ENCODE peak calls at places on chromosome 11, in eight cellular contexts. One of them, this sample, is unnamed.

GRCh38 chr11:31643831-31644230 is 134.3 kb downstream of the ELP4 start:
- DNase-seq in effector CD4-positive, alpha-beta T cell: no peak
- DNase-seq in SK-MEL-5: no peak
- DNase-seq in CD4-positive, alpha-beta memory T cell: no peak
- DNase-seq in NCI-H510A treated with DMSO at 0.1 percent for 48 hours: no peak
- DNase-seq in RPMI8226: no peak
- DNase-seq in iPS-NIHi11: no peak
- DNase-seq in T-helper 9 cell: no peak
- DNase-seq in this sample: no peak

GRCh38 chr11:29328961-29329441 is 687.8 kb downstream of the KCNA4 start:
- DNase-seq in effector CD4-positive, alpha-beta T cell: no peak
- DNase-seq in SK-MEL-5: peak
- DNase-seq in CD4-positive, alpha-beta memory T cell: no peak
- DNase-seq in NCI-H510A treated with DMSO at 0.1 percent for 48 hours: peak
- DNase-seq in RPMI8226: peak
- DNase-seq in iPS-NIHi11: peak
- DNase-seq in T-helper 9 cell: no peak
- DNase-seq in this sample: peak

GRCh38 chr11:119417726-119418540 is 5.0 kb downstream of the THY1 start:
- DNase-seq in effector CD4-positive, alpha-beta T cell: no peak
- DNase-seq in SK-MEL-5: no peak
- DNase-seq in CD4-positive, alpha-beta memory T cell: no peak
- DNase-seq in NCI-H510A treated with DMSO at 0.1 percent for 48 hours: no peak
- DNase-seq in RPMI8226: no peak
- DNase-seq in iPS-NIHi11: no peak
- DNase-seq in T-helper 9 cell: no peak
- DNase-seq in this sample: no peak

GRCh38 chr11:130208241-130209127 is 48.9 kb downstream of the ST14 start:
- DNase-seq in effector CD4-positive, alpha-beta T cell: no peak
- DNase-seq in SK-MEL-5: no peak
- DNase-seq in CD4-positive, alpha-beta memory T cell: no peak
- DNase-seq in NCI-H510A treated with DMSO at 0.1 percent for 48 hours: no peak
- DNase-seq in RPMI8226: no peak
- DNase-seq in iPS-NIHi11: no peak
- DNase-seq in T-helper 9 cell: no peak
- DNase-seq in this sample: no peak

GRCh38 chr11:118109231-118109630 is 22.5 kb upstream of the SMIM35 start:
- DNase-seq in effector CD4-positive, alpha-beta T cell: no peak
- DNase-seq in SK-MEL-5: no peak
- DNase-seq in CD4-positive, alpha-beta memory T cell: no peak
- DNase-seq in NCI-H510A treated with DMSO at 0.1 percent for 48 hours: no peak
- DNase-seq in RPMI8226: no peak
- DNase-seq in iPS-NIHi11: no peak
- DNase-seq in T-helper 9 cell: no peak
- DNase-seq in this sample: no peak

GRCh38 chr11:2475151-2475918 is 30.5 kb downstream of the KCNQ1 start:
- DNase-seq in effector CD4-positive, alpha-beta T cell: no peak
- DNase-seq in SK-MEL-5: peak
- DNase-seq in CD4-positive, alpha-beta memory T cell: no peak
- DNase-seq in NCI-H510A treated with DMSO at 0.1 percent for 48 hours: no peak
- DNase-seq in RPMI8226: no peak
- DNase-seq in iPS-NIHi11: no peak
- DNase-seq in T-helper 9 cell: no peak
- DNase-seq in this sample: no peak

GRCh38 chr11:122642971-122643370 is 12.6 kb upstream of the UBASH3B start:
- DNase-seq in effector CD4-positive, alpha-beta T cell: no peak
- DNase-seq in SK-MEL-5: peak
- DNase-seq in CD4-positive, alpha-beta memory T cell: no peak
- DNase-seq in NCI-H510A treated with DMSO at 0.1 percent for 48 hours: no peak
- DNase-seq in RPMI8226: no peak
- DNase-seq in iPS-NIHi11: no peak
- DNase-seq in T-helper 9 cell: no peak
- DNase-seq in this sample: no peak

GRCh38 chr11:66017354-66017753 is 5.5 kb downstream of the CST6 start:
- DNase-seq in effector CD4-positive, alpha-beta T cell: no peak
- DNase-seq in SK-MEL-5: no peak
- DNase-seq in CD4-positive, alpha-beta memory T cell: no peak
- DNase-seq in NCI-H510A treated with DMSO at 0.1 percent for 48 hours: no peak
- DNase-seq in RPMI8226: no peak
- DNase-seq in iPS-NIHi11: no peak
- DNase-seq in T-helper 9 cell: no peak
- DNase-seq in this sample: no peak

GRCh38 chr11:79570104-79570503 is 129.3 kb upstream of the TENM4 start:
- DNase-seq in effector CD4-positive, alpha-beta T cell: no peak
- DNase-seq in SK-MEL-5: no peak
- DNase-seq in CD4-positive, alpha-beta memory T cell: no peak
- DNase-seq in NCI-H510A treated with DMSO at 0.1 percent for 48 hours: no peak
- DNase-seq in RPMI8226: no peak
- DNase-seq in iPS-NIHi11: no peak
- DNase-seq in T-helper 9 cell: no peak
- DNase-seq in this sample: no peak

GRCh38 chr11:19828382-19829108 is 115.9 kb downstream of the NAV2 start:
- DNase-seq in effector CD4-positive, alpha-beta T cell: no peak
- DNase-seq in SK-MEL-5: no peak
- DNase-seq in CD4-positive, alpha-beta memory T cell: no peak
- DNase-seq in NCI-H510A treated with DMSO at 0.1 percent for 48 hours: no peak
- DNase-seq in RPMI8226: no peak
- DNase-seq in iPS-NIHi11: no peak
- DNase-seq in T-helper 9 cell: no peak
- DNase-seq in this sample: no peak

GRCh38 chr11:111441443-111441842 is 62.4 kb upstream of the POU2AF1 start:
- DNase-seq in effector CD4-positive, alpha-beta T cell: no peak
- DNase-seq in SK-MEL-5: no peak
- DNase-seq in CD4-positive, alpha-beta memory T cell: no peak
- DNase-seq in NCI-H510A treated with DMSO at 0.1 percent for 48 hours: no peak
- DNase-seq in RPMI8226: no peak
- DNase-seq in iPS-NIHi11: no peak
- DNase-seq in T-helper 9 cell: no peak
- DNase-seq in this sample: no peak

This sample was measured in foreskin melanocyte.